ENCODE peak calls at places on chromosome 7, in four cellular contexts. B, X, A and Z are unnamed samples.

GRCh38 chr7:28315565-28316420 is 96.5 kb upstream of the CREB5 start:
- DNase-seq in X (no peak), B (no peak), A (no peak), Z (no peak)

GRCh38 chr7:54960517-54960916 is 58.3 kb upstream of the EGFR start:
- DNase-seq in X (no peak), B (no peak), A (no peak), Z (no peak)

GRCh38 chr7:158749396-158749795 is 44.8 kb upstream of the NCAPG2 start:
- DNase-seq in A (no peak), B (no peak), X (no peak), Z (no peak)

GRCh38 chr7:22167482-22167881 is 189.5 kb downstream of the RAPGEF5 start:
- DNase-seq in B (no peak), A (no peak), X (no peak), Z (no peak)

GRCh38 chr7:150849204-150849775 is 3.0 kb upstream of the AOC1 start:
- DNase-seq in A (no peak), X (no peak), B (no peak), Z (no peak)

GRCh38 chr7:132720835-132721234 is 144.6 kb upstream of the PLXNA4 start:
- DNase-seq in A (no peak), B (no peak), X (no peak), Z (no peak)

GRCh38 chr7:17696422-17696821 is 243.9 kb downstream of the SNX13 start:
- DNase-seq in B (peak; percentile 74), A (peak; percentile 98), X (peak; percentile 16), Z (no peak)

GRCh38 chr7:116258734-116259133 is 48.4 kb downstream of the TES start:
- DNase-seq in B (peak; percentile 79), X (no peak), A (peak; percentile 75), Z (peak; percentile 50)

GRCh38 chr7:55118426-55118825 is 99.6 kb downstream of the EGFR start:
- DNase-seq in X (no peak), B (no peak), A (no peak), Z (no peak)